ENCODE peak calls at places on chromosomes 4 and X, in ten cellular contexts. Y is HFFc6; Q is stomach; S is MCF 10A; X is body of pancreas; M is transverse colon; K is neural progenitor cell; I is CD8-positive, alpha-beta T cell; B is WERI-Rb-1; H is pancreas. A is an unnamed sample.

GRCh38 chr4:174215936-174216699 is 67.3 kb downstream of the FBXO8 start:
- DNase-seq in Y (no peak), Q (no peak), S (no peak), X (no peak), M (no peak), K (peak), I (no peak), B (no peak), H (no peak), A (no peak)

GRCh38 chrX:124217289-124218251 is 114.9 kb upstream of the TEX13D start:
- DNase-seq in Y (peak), Q (no peak), S (no peak), X (peak), M (peak), K (peak), I (peak), B (no peak), H (no peak), A (peak)

GRCh38 chrX:72123471-72124185 is 8.1 kb downstream of the RTL5 start:
- DNase-seq in Y (no peak), Q (no peak), S (no peak), X (peak), M (no peak), K (peak), I (no peak), B (peak), H (no peak), A (peak)

GRCh38 chr4:55768291-55768690 is 51.3 kb upstream of the EXOC1L start:
- DNase-seq in Y (peak), Q (no peak), S (peak), X (peak), M (no peak), K (peak), I (no peak), B (no peak), H (no peak), A (no peak)

GRCh38 chrX:139881572-139881971 is 51.3 kb downstream of the ATP11C start:
- DNase-seq in Y (peak), Q (no peak), S (peak), X (no peak), M (no peak), K (no peak), I (no peak), B (no peak), H (no peak), A (no peak)

GRCh38 chr4:142443469-142443868 is 402.6 kb downstream of the INPP4B start:
- DNase-seq in Y (no peak), Q (no peak), S (no peak), X (no peak), M (no peak), K (no peak), I (no peak), B (peak), H (no peak), A (no peak)

GRCh38 chr4:7973545-7973981 is 33.9 kb upstream of the AFAP1 start:
- DNase-seq in Y (peak), Q (no peak), S (peak), X (no peak), M (no peak), K (no peak), I (no peak), B (no peak), H (no peak), A (no peak)

GRCh38 chr4:83071116-83071515 is 36.1 kb downstream of the COPS4 start:
- DNase-seq in Y (no peak), Q (no peak), S (peak), X (no peak), M (no peak), K (no peak), I (no peak), B (no peak), H (no peak), A (no peak)

GRCh38 chr4:150250998-150251651 is 172.9 kb downstream of the DCLK2 start:
- DNase-seq in Y (no peak), Q (no peak), S (no peak), X (no peak), M (no peak), K (no peak), I (no peak), B (peak), H (no peak), A (no peak)

GRCh38 chr4:119525005-119525749 is 103.4 kb downstream of the PDE5A start:
- DNase-seq in Y (peak), Q (no peak), S (peak), X (no peak), M (no peak), K (no peak), I (no peak), B (no peak), H (no peak), A (no peak)

GRCh38 chr4:128006592-128006991 is 41.4 kb downstream of the ABHD18 start:
- DNase-seq in Y (peak), Q (no peak), S (peak), X (no peak), M (no peak), K (no peak), I (no peak), B (no peak), H (no peak), A (no peak)

GRCh38 chrX:55159556-55159955 is 60.6 kb upstream of the PAGE5 start:
- DNase-seq in Y (no peak), Q (no peak), S (no peak), X (no peak), M (no peak), K (no peak), I (no peak), B (no peak), H (no peak), A (no peak)

GRCh38 chrX:130144509-130144908 is 21.1 kb downstream of the AIFM1 start:
- DNase-seq in Y (no peak), Q (no peak), S (peak), X (no peak), M (no peak), K (no peak), I (no peak), B (no peak), H (no peak), A (no peak)
- TF ChIP-seq CTCF in Y (peak), Q (no peak), S (peak), X (no peak), M (no peak), K (no peak), I (no peak), B (no peak), H (no peak), A (no peak)

GRCh38 chr4:104899863-104900262 is 246.8 kb upstream of the TET2 start:
- DNase-seq in Y (no peak), Q (no peak), S (no peak), X (no peak), M (no peak), K (no peak), I (no peak), B (no peak), H (no peak), A (no peak)
- TF ChIP-seq CTCF in Y (no peak), Q (no peak), S (no peak), X (no peak), M (no peak), K (no peak), I (no peak), B (no peak), H (no peak), A (no peak)

GRCh38 chr4:68498413-68499007 is 51.2 kb downstream of the TMPRSS11E start:
- DNase-seq in Y (peak), Q (peak), S (peak), X (peak), M (peak), K (peak), I (peak), B (peak), H (peak), A (peak)
- TF ChIP-seq CTCF in Y (peak), Q (peak), S (peak), X (peak), M (peak), K (peak), I (peak), B (peak), H (peak), A (peak)

DNA sequence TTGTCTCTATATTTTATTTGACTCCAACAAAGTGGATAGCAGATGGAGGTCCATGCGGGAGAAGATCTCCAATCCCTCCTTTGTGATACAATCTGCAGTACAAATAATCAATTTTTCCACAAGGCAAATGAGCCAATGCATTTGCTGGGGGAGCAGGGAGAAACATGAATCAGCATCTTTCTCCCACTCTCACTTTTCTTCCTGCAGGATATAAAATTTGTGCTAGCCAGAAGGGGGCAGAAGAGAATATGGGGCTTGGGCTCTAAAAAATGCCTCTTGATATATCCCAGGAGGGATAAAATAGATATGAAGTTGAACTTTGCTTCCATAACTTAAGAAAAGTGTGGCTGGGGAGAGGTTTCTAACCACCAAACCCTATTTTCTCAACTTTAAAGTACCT is 38.3 kb upstream of the CWH43 start:
- DNase-seq in Y (no peak), Q (no peak), S (no peak), X (no peak), M (no peak), K (no peak), I (no peak), B (no peak), H (no peak), A (no peak)
- TF ChIP-seq CTCF in Y (peak), Q (no peak), S (no peak), X (no peak), M (no peak), K (peak), I (no peak), B (no peak), H (no peak), A (no peak)

DNA sequence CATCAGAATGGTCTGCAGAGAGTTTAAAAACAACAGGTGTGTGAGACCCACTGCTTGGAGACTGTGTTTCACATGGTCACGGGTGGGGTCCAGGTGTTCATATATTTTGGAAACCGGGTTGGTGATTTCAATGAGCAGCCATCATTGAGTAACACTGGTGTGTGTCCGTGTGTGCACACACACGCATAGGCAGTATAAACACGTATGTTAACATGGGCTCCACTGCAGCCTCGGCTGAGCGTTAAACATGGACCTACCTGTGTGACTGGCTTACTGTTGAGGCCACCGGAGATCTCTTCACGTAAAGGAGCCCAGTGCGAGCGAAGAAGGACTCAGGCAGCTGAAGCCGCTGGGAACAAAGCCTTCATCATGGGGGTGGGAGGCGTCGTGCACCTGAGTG is 56.9 kb upstream of the TLR3 start:
- DNase-seq in Y (no peak), Q (no peak), S (no peak), X (no peak), M (no peak), K (no peak), I (no peak), B (no peak), H (no peak), A (no peak)
- TF ChIP-seq CTCF in Y (no peak), Q (no peak), S (no peak), X (no peak), M (no peak), K (no peak), I (no peak), B (no peak), H (no peak), A (no peak)

DNA sequence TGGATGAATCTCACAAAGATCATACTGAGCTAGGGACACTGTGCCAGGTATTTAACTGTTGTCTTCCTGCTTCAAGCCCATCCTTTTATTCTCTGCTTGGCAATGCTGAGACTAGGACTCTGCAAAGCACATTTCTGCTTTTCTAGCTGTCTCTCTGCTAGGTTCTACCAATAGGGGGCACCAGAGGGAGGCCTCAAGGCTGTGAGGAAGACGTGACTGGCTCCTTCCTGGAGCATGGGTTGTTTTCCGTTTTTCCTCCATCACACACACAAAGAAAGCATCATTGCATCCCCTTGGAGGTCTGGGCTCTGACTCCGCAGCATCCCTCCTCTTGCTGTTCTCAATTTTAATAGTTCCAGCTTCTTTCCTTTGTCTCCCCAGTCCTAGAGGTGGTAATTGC is 10.9 kb upstream of the DCTD start:
- DNase-seq in Y (no peak), Q (no peak), S (peak), X (no peak), M (no peak), K (peak), I (no peak), B (no peak), H (no peak), A (no peak)
- TF ChIP-seq CTCF in Y (peak), Q (no peak), S (peak), X (no peak), M (no peak), K (peak), I (no peak), B (peak), H (no peak), A (peak)

DNA sequence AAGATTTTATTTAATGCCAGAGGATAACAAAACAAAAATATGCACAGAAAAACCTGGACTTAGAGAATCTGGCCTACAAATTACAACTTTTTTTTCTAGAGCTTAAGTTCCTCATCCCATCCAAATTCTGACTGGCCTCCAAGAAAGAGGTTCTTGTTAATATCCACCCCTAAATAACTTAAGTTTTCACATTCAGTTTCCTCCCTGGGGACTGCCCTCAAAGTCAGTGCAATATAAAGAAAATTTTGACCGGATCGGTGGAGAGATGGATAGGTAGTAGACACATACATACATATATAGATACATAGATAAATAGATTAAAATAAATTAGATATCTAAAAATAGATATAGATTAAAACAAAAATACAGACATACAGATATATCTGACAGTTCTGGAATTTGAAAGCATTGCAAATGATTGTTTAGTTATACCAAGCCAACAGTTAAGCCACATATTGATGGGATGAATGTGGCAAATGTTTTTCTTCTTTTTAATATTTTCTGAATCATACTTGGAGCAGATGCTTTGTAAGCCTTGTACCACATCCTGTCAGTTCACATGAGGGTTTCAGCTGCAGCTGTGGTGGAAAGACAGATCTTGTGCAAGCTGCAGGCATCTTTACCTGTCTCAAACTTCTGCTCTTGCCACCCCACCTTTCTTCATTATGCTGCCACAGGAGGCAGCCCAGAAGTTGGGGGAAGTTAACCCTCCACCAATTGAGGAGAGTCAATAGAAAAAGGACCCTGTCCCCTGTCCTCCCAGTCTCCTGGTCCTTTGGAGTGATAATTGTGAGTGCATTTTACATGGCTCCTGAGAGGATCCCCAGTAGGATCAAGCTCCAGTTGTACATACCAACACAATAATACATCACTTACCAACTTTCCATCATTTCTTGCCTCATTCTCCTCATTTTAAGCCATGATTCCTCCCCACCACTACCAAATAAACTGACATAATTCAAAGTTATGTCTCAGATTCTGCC is 58.5 kb upstream of the PRDM8 start:
- DNase-seq in Y (peak), Q (no peak), S (peak), X (no peak), M (peak), K (no peak), I (no peak), B (no peak), H (no peak), A (no peak)
- TF ChIP-seq CTCF in Y (no peak), Q (no peak), S (no peak), X (no peak), M (no peak), K (no peak), I (no peak), B (no peak), H (no peak), A (no peak)

GRCh38 chrX:102659790-102660757 is 8.8 kb downstream of the GPRASP1 start:
- DNase-seq in Y (peak), Q (peak), S (no peak), X (peak), M (peak), K (peak), I (peak), B (peak), H (peak), A (peak)
- TF ChIP-seq CTCF in Y (peak), Q (no peak), S (no peak), X (peak), M (peak), K (no peak), I (no peak), B (no peak), H (peak), A (no peak)

DNA sequence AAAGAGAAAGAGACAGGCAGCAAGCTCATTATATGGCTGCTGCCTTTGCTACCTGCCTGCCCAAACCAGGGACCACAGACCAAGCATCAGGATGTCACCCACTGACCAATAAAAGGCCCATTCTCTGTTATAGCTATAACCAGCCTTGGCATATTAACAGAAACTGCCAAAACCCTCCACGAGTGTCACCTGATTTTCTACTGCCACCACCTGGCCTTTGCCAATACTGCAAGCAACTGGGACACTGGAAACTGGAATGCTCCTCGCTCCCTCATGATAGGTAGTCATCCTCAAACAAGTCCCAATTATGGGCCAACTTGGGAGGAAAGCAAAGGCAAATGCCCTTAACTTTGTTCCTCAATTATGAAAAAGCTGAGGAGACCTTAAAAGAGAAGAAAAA is 76.0 kb downstream of the SPIN4 start:
- DNase-seq in Y (peak), Q (no peak), S (peak), X (peak), M (peak), K (peak), I (no peak), B (peak), H (no peak), A (peak)
- TF ChIP-seq CTCF in Y (peak), Q (no peak), S (peak), X (peak), M (peak), K (peak), I (no peak), B (peak), H (peak), A (peak)

DNA sequence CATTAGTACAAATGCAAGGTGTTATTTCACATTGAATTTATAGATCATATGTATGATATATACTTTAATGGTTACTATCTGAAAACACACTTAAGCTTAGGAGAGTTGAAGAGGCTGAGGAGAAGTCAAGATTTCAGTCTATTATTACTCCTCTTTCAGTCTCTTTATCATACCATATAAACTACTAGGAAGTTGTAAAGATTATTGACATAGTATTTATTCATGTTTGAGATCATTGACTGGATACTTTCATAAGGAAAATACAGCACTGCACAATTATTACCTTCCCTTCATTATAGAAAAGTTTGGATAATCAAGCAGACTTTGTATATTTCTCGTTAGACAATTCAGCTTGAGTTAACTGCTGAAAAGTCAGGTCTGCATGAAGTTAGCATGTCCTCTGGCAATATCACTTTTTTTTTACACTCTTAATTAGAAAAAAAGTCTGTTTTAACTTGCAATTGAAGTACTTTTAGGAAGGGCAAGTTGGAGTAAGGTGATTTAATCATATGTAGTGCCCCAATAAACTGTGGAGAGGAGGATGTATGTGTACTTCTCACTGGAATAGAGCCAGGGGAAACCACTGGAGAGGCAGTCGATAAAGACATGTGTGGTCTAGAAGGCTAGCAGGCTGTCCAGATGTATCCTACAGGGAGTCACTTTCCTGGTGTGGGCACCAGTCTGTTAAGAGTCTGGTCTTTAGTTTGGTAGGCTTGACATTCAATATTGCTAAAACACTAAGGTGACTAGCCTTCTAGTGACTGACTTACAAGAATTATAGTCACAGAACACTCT is 9.8 kb upstream of the SGMS2 start:
- DNase-seq in Y (no peak), Q (no peak), S (no peak), X (no peak), M (no peak), K (no peak), I (no peak), B (no peak), H (no peak), A (no peak)
- TF ChIP-seq CTCF in Y (no peak), Q (no peak), S (no peak), X (no peak), M (no peak), K (no peak), I (no peak), B (no peak), H (no peak), A (no peak)